ENCODE peak calls at places on chromosomes 3 and 15, in four cellular contexts. E is HFF-Myc, B is right lobe of liver, I is heart left ventricle. G is an unnamed sample.
A peak's percentile ranks its signal among the peaks of the same experiment; 100 is the strongest.

GRCh38 chr3:126467611-126467955 is 8.1 kb downstream of the ZXDC start:
- DNase-seq in I (no peak), E (no peak), B (no peak), G (no peak)

GRCh38 chr15:29044506-29044905 is 158.7 kb downstream of the APBA2 start:
- DNase-seq in B (no peak), E (no peak), I (no peak), G (no peak)

GRCh38 chr3:105355355-105356063 is 11.2 kb upstream of the ALCAM start:
- DNase-seq in E (no peak), I (no peak), B (no peak), G (no peak)

GRCh38 chr3:194275721-194276120 is 75.4 kb downstream of the CPN2 start:
- DNase-seq in B (no peak), I (no peak), E (no peak), G (no peak)

GRCh38 chr3:37183976-37184375 is 9.6 kb upstream of the LRRFIP2 start:
- DNase-seq in I (no peak), B (no peak), E (no peak), G (no peak)

GRCh38 chr15:83064859-83065258 is 2.2 kb downstream of the BTBD1 start:
- DNase-seq in B (no peak), E (no peak), I (no peak), G (no peak)

GRCh38 chr15:44064706-44065105 is 130.4 kb downstream of the FRMD5 start:
- DNase-seq in I (no peak), B (no peak), E (peak; percentile 3), G (no peak)

GRCh38 chr15:63600001-63600645 is 2.9 kb downstream of the FBXL22 start:
- DNase-seq in B (no peak), E (no peak), I (no peak), G (no peak)

GRCh38 chr15:52102468-52102867 is 10.1 kb downstream of the BCL2L10 start:
- DNase-seq in I (no peak), E (no peak), B (no peak), G (no peak)

GRCh38 chr3:187935623-187936156 is 190.4 kb upstream of the BCL6 start:
- DNase-seq in I (no peak), E (no peak), B (no peak), G (no peak)

GRCh38 chr3:139284221-139284620 is 59.6 kb upstream of the MRPS22 start:
- DNase-seq in B (peak; percentile 22), E (no peak), I (no peak), G (no peak)

GRCh38 chr3:64344721-64345207 is 119.5 kb upstream of the PRICKLE2 start:
- DNase-seq in E (no peak), B (no peak), I (no peak), G (no peak)

GRCh38 chr3:144363856-144364255 is 392.2 kb downstream of the DIPK2A start:
- DNase-seq in I (no peak), B (no peak), E (no peak), G (no peak)

GRCh38 chr3:196320110-196320509 is 2.1 kb upstream of the DYNLT2B start:
- DNase-seq in B (no peak), I (no peak), E (no peak), G (no peak)

GRCh38 chr3:190519886-190520285 is 6.0 kb downstream of the IL1RAP start:
- DNase-seq in I (no peak), E (no peak), B (no peak), G (no peak)

GRCh38 chr15:85289677-85290365 is 90.6 kb upstream of the AKAP13 start:
- DNase-seq in B (no peak), I (peak; percentile 56), E (no peak), G (peak; percentile 33)

GRCh38 chr3:52236424-52236886 is 2.5 kb downstream of the TWF2 start:
- DNase-seq in I (peak; percentile 53), B (no peak), E (no peak), G (no peak)

GRCh38 chr15:74433592-74434259 is at the start of gene SEMA7A:
- DNase-seq in E (peak; percentile 19), I (peak; percentile 85), B (peak; percentile 86), G (peak; percentile 98)
- TF ChIP-seq CTCF in E (no peak), I (no peak), B (no peak), G (no peak)

GRCh38 chr15:67134577-67135492 is 69.4 kb downstream of the SMAD3 start:
- DNase-seq in I (no peak), B (no peak), E (no peak), G (no peak)

GRCh38 chr15:67133738-67134576 is 68.6 kb downstream of the SMAD3 start:
- DNase-seq in I (peak; percentile 44), B (no peak), E (no peak), G (no peak)

GRCh38 chr15:67136802-67137201 is 71.4 kb downstream of the SMAD3 start:
- DNase-seq in E (no peak), B (no peak), I (no peak), G (no peak)

GRCh38 chr15:67137319-67137718 is 71.9 kb downstream of the SMAD3 start:
- DNase-seq in I (no peak), E (no peak), B (no peak), G (no peak)

DNA sequence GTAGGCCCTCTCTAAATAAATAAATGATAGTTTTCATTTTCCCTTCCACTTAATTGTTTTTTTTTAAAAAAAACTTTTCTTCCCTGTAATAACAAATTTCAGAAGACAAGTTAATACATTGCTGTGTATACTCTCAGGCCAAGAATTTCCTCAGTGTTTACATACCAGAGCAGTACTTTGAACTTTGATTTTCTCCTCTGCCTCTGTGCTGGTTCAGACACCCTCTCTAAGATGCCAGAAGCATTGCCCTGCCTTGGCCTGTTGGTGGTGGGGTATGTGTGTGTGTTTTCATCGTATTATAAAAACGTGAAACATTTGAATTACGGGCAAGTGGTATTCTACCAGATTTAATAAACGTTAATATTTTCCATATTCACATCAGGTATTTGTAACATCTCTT is 70.1 kb downstream of the SMAD3 start:
- DNase-seq in I (no peak), B (no peak), E (no peak), G (no peak)
- TF ChIP-seq CTCF in I (no peak), B (peak; percentile 26), E (no peak), G (no peak)

GRCh38 chr3:174859109-174859735 is at the start of gene NAALADL2:
- DNase-seq in E (no peak), I (no peak), B (no peak), G (no peak)

GRCh38 chr3:174859756-174860155 is 622 bp downstream of the NAALADL2 start:
- DNase-seq in E (no peak), I (no peak), B (no peak), G (no peak)

GRCh38 chr3:174862666-174863065 is 3.5 kb downstream of the NAALADL2 start:
- DNase-seq in B (no peak), E (no peak), I (no peak), G (no peak)

GRCh38 chr3:174863488-174863887 is 4.4 kb downstream of the NAALADL2 start:
- DNase-seq in E (no peak), B (no peak), I (no peak), G (no peak)

DNA sequence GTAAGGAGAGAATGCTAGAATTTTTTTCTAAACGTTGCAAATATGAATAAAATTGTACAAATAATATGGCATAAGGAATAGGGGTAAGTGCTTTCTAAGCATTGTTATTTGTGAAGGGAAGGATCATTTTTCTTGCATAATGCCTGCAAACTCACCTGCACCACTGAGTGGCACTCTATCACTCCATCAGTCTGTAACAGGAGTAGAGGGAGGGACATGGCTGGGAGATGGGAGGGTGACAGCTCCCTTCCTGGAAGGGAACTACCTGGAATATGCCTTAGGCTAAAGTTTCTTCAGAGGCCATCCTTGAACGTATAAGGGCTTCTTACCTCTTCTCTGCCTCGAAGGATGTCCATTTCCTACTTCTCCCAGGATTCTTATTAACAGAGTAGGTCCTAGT is 3.0 kb downstream of the NAALADL2 start:
- DNase-seq in I (no peak), B (no peak), E (no peak), G (no peak)
- TF ChIP-seq CTCF in I (no peak), B (peak; percentile 65), E (peak; percentile 3), G (peak; percentile 43)

GRCh38 chr3:135229018-135229495 is 434.0 kb downstream of the EPHB1 start:
- DNase-seq in E (no peak), I (peak; percentile 27), B (no peak), G (no peak)
- TF ChIP-seq CTCF in E (no peak), I (no peak), B (peak; percentile 12), G (peak; percentile 6)

GRCh38 chr3:101085752-101086151 is 92.5 kb upstream of the ABI3BP start:
- DNase-seq in I (no peak), B (no peak), E (no peak), G (no peak)

GRCh38 chr3:101095703-101096102 is 102.5 kb upstream of the ABI3BP start:
- DNase-seq in E (no peak), I (no peak), B (no peak), G (no peak)

DNA sequence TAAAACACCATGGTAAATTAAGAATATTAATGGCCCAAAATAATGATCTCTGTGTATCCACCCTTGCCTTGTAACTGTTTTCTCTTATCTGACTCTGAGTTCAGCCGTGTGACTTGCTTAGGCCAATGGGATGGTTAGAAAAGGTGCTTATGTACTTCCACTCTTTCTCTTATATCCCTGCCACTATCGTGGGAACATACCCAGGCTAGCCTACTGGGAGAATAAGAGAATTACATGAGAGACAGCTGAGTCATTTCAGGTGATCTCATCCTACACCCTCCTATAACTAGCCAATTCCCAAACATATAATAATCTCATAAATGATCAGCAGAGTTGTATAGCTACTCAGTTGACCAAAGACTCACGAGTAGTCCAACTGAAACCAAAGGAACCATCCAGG is 98.3 kb upstream of the ABI3BP start:
- DNase-seq in B (no peak), I (no peak), E (no peak), G (no peak)
- TF ChIP-seq CTCF in B (no peak), I (no peak), E (no peak), G (no peak)

GRCh38 chr3:46675843-46676567 is 17.5 kb downstream of the ALS2CL start:
- DNase-seq in I (no peak), E (no peak), B (peak; percentile 79), G (no peak)

GRCh38 chr3:46675426-46675825 is 18.1 kb downstream of the ALS2CL start:
- DNase-seq in E (no peak), I (no peak), B (peak; percentile 23), G (no peak)

GRCh38 chr3:46672349-46672695 is 21.2 kb downstream of the ALS2CL start:
- DNase-seq in B (peak; percentile 30), E (no peak), I (no peak), G (peak; percentile 5)

GRCh38 chr3:46673151-46674030 is 20.1 kb downstream of the ALS2CL start:
- DNase-seq in I (no peak), B (peak; percentile 39), E (no peak), G (no peak)

DNA sequence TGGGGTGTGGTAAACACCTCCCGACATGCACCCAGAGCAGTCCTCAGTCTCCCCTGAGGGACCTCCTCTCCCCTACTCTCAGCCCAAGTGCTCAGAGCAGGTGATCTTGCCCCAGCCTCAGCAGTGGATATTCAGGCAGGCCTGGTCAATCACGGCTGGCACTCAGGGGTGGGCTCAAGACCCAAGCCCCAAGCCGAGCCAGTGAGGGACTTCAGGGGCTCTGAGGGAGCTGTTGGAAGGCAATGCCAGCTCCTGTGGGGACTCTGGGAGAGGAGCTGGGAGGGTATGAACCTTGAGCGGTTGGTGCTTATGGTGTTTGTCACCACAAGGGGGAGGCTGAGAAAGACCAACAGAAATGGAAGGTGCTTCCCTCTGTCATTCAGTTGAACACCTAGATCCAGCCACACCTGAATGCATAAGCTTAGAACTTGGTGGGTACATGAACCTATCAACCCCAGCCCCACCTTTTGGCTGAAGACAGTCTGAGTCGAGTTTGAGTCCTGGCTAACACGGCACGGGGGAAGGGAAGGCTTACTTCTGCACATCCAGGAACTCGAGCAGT is 19.4 kb downstream of the ALS2CL start:
- DNase-seq in I (no peak), B (peak; percentile 38), E (no peak), G (no peak)
- TF ChIP-seq CTCF in I (no peak), B (no peak), E (peak; percentile 48), G (no peak)

G was measured in D721Med.